ENCODE peak calls at places on chromosomes 3 and 15, in ten cellular contexts. Q, N, F, W, J, P, G, Z, V and S are unnamed samples.
A peak's percentile ranks its signal among the peaks of the same experiment; 100 is the strongest.

GRCh38 chr3:135806342-135806741 is 159.2 kb upstream of the PPP2R3A start:
- DNase-seq in Q (no peak), N (no peak), F (no peak), W (no peak), J (no peak), P (no peak), G (peak; percentile 31), Z (no peak), V (no peak), S (no peak)

GRCh38 chr3:126266291-126266840 is 86.0 kb upstream of the ALDH1L1 start:
- DNase-seq in Q (no peak), N (peak; percentile 29), F (no peak), W (peak; percentile 49), J (no peak), P (peak; percentile 68), G (peak; percentile 30), Z (no peak), V (no peak), S (peak; percentile 47)

GRCh38 chr3:117217837-117218236 is 508.3 kb downstream of the TUSC7 start:
- DNase-seq in Q (no peak), N (no peak), F (no peak), W (no peak), J (no peak), P (no peak), G (no peak), Z (no peak), V (no peak), S (no peak)

GRCh38 chr3:189355481-189356201 is 183.9 kb downstream of the TPRG1 start:
- DNase-seq in Q (no peak), N (peak; percentile 51), F (peak; percentile 39), W (no peak), J (no peak), P (no peak), G (no peak), Z (no peak), V (no peak), S (peak; percentile 93)

GRCh38 chr3:38245930-38246329 is 19.7 kb upstream of the SLC22A13 start:
- DNase-seq in Q (no peak), N (no peak), F (no peak), W (no peak), J (no peak), P (no peak), G (no peak), Z (no peak), V (no peak), S (no peak)

GRCh38 chr15:100521907-100522306 is 6.8 kb downstream of the CERS3 start:
- DNase-seq in Q (no peak), N (no peak), F (no peak), W (no peak), J (no peak), P (no peak), G (no peak), Z (no peak), V (no peak), S (no peak)

GRCh38 chr3:121542924-121543323 is 2.9 kb downstream of the POLQ start:
- DNase-seq in Q (no peak), N (no peak), F (no peak), W (no peak), J (no peak), P (no peak), G (no peak), Z (no peak), V (no peak), S (no peak)

GRCh38 chr15:40776537-40777141 is 6.9 kb downstream of the C15orf62 start:
- DNase-seq in Q (peak; percentile 79), N (peak; percentile 50), F (peak; percentile 46), W (no peak), J (no peak), P (no peak), G (no peak), Z (no peak), V (no peak), S (peak; percentile 96)

GRCh38 chr3:89690649-89691048 is 583.2 kb downstream of the EPHA3 start:
- DNase-seq in Q (no peak), N (peak; percentile 20), F (no peak), W (no peak), J (no peak), P (no peak), G (no peak), Z (no peak), V (no peak), S (peak; percentile 80)

GRCh38 chr3:169661567-169662214 is 1.8 kb downstream of the MECOM start:
- DNase-seq in Q (peak; percentile 43), N (peak; percentile 62), F (no peak), W (peak; percentile 56), J (no peak), P (no peak), G (peak; percentile 56), Z (peak; percentile 70), V (no peak), S (peak; percentile 54)

GRCh38 chr3:169664034-169664820 is 715 bp upstream of the MECOM start:
- DNase-seq in Q (peak; percentile 36), N (no peak), F (no peak), W (peak; percentile 26), J (no peak), P (no peak), G (peak; percentile 50), Z (peak; percentile 70), V (no peak), S (no peak)

GRCh38 chr3:169659858-169660614 is 3.5 kb downstream of the MECOM start:
- DNase-seq in Q (no peak), N (no peak), F (no peak), W (peak; percentile 20), J (no peak), P (no peak), G (no peak), Z (peak; percentile 61), V (no peak), S (no peak)

GRCh38 chr3:169660709-169661566 is 2.6 kb downstream of the MECOM start:
- DNase-seq in Q (no peak), N (peak; percentile 50), F (no peak), W (peak; percentile 27), J (no peak), P (no peak), G (no peak), Z (no peak), V (no peak), S (no peak)

GRCh38 chr3:169662215-169663070 is 1.1 kb downstream of the MECOM start:
- DNase-seq in Q (peak; percentile 85), N (peak; percentile 69), F (peak; percentile 29), W (peak; percentile 84), J (peak; percentile 79), P (peak; percentile 40), G (peak; percentile 91), Z (peak; percentile 89), V (peak; percentile 63), S (peak; percentile 74)
- TF ChIP-seq CTCF in Q (peak; percentile 47), N (peak; percentile 23), F (peak; percentile 40), W (peak; percentile 68), J (peak; percentile 64), P (peak; percentile 40), G (peak; percentile 75), Z (peak; percentile 25), V (peak; percentile 31), S (peak; percentile 53)

DNA sequence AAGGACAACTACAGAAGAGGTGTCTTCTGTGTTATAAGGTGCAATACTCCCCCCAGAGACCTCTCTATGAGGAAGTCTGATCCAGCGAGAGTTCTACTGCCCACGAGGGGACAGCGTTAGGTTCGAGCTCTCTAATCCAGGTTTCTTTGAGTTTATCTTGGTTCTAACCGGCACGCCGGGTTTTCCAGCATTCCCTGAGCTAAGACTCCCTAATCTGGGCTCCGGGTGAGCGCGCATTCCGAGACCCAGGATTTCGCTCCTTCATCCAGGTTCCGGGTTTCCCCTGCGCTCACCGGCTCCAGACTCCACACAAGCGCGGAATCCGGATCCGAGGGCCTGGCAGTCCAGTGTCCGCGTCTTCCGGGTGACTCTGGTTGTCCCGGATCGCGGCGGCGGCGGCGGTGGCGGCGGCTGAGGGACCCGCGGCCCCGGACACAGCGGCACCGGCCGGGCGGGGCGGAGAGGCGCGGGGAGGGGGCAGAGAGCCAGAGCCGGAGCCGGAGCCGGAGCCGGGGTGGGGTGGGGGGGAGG is at the start of gene ZNF609:
- DNase-seq in Q (peak; percentile 91), N (peak; percentile 95), F (peak; percentile 85), W (peak; percentile 93), J (peak; percentile 100), P (peak; percentile 97), G (peak; percentile 99), Z (peak; percentile 95), V (peak; percentile 92), S (peak; percentile 96)
- TF ChIP-seq CTCF in Q (no peak), N (no peak), F (no peak), W (no peak), J (no peak), P (peak; percentile 58), G (no peak), Z (no peak), V (no peak), S (no peak)

DNA sequence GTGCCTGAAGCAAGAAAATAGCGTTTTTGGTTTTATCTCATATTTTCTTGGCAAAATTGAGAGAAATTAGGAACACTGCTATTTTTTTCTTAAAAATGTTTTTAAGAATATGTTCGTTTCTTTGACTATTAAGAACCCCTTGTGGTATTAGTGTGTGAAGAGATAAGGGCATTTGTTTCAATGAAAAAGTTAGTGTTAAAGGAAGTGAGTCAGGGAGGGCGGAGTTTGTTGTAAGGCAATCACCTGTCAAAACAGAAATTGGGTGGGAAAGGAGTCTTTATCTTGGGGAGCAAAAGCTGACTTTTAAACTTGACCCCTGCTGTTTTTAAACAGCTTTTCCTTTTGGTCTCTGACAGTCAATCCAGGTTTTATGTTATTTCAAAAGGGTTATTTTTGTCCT is 4.2 kb downstream of the RAP2B start:
- DNase-seq in Q (no peak), N (peak; percentile 32), F (peak; percentile 39), W (no peak), J (no peak), P (no peak), G (no peak), Z (no peak), V (no peak), S (peak; percentile 49)
- TF ChIP-seq CTCF in Q (no peak), N (no peak), F (no peak), W (no peak), J (no peak), P (no peak), G (no peak), Z (no peak), V (no peak), S (no peak)

GRCh38 chr3:170163956-170164645 is 17.4 kb downstream of the PHC3 start:
- DNase-seq in Q (no peak), N (no peak), F (no peak), W (no peak), J (no peak), P (no peak), G (no peak), Z (no peak), V (no peak), S (no peak)

GRCh38 chr3:170162052-170162451 is 19.5 kb downstream of the PHC3 start:
- DNase-seq in Q (no peak), N (no peak), F (no peak), W (no peak), J (no peak), P (no peak), G (no peak), Z (no peak), V (no peak), S (no peak)

GRCh38 chr3:170162630-170163029 is 18.9 kb downstream of the PHC3 start:
- DNase-seq in Q (no peak), N (no peak), F (no peak), W (no peak), J (no peak), P (no peak), G (no peak), Z (no peak), V (no peak), S (no peak)

GRCh38 chr3:170159459-170159858 is 22.1 kb downstream of the PHC3 start:
- DNase-seq in Q (no peak), N (no peak), F (no peak), W (no peak), J (no peak), P (no peak), G (no peak), Z (no peak), V (no peak), S (no peak)

GRCh38 chr3:170159933-170160332 is 21.6 kb downstream of the PHC3 start:
- DNase-seq in Q (no peak), N (no peak), F (no peak), W (no peak), J (no peak), P (no peak), G (no peak), Z (no peak), V (no peak), S (no peak)
- TF ChIP-seq CTCF in Q (no peak), N (no peak), F (no peak), W (no peak), J (no peak), P (no peak), G (no peak), Z (no peak), V (no peak), S (no peak)